ENCODE peak calls at places on chromosomes 1 and 21, in four cellular contexts. W is ovary; A is mammary epithelial cell; O is CD4-positive, alpha-beta memory T cell. P is an unnamed sample.

GRCh38 chr1:81237531-81238528 is 562.9 kb upstream of the ADGRL2 start:
- DNase-seq in W (no peak), A (peak), O (no peak), P (no peak)

GRCh38 chr1:32394890-32395415 is 712 bp upstream of the BSDC1 start:
- DNase-seq in W (no peak), O (no peak), A (no peak), P (no peak)

GRCh38 chr1:20250346-20250989 is 40.2 kb upstream of the VWA5B1 start:
- DNase-seq in A (no peak), W (no peak), O (no peak), P (peak)

GRCh38 chr1:41487729-41488598 is 3.5 kb upstream of the EDN2 start:
- DNase-seq in W (no peak), O (no peak), A (no peak), P (no peak)

GRCh38 chr1:168688679-168689657 is 40.0 kb downstream of the DPT start:
- DNase-seq in A (no peak), O (no peak), W (no peak), P (no peak)

GRCh38 chr21:36807421-36808004 is 108.6 kb downstream of the SIM2 start:
- DNase-seq in A (no peak), W (no peak), O (no peak), P (no peak)

GRCh38 chr21:40752125-40752524 is 94.8 kb downstream of the DSCAM start:
- DNase-seq in A (no peak), W (no peak), O (no peak), P (no peak)

GRCh38 chr1:25343872-25344271 is 5.7 kb downstream of the TMEM50A start:
- DNase-seq in A (peak), W (no peak), O (no peak), P (no peak)

GRCh38 chr21:42220138-42220701 is 1.3 kb downstream of the ABCG1 start:
- DNase-seq in O (peak), A (peak), W (peak), P (peak)
- H3K4me3 ChIP-seq in O (peak), A (peak), W (peak), P (peak)

DNA sequence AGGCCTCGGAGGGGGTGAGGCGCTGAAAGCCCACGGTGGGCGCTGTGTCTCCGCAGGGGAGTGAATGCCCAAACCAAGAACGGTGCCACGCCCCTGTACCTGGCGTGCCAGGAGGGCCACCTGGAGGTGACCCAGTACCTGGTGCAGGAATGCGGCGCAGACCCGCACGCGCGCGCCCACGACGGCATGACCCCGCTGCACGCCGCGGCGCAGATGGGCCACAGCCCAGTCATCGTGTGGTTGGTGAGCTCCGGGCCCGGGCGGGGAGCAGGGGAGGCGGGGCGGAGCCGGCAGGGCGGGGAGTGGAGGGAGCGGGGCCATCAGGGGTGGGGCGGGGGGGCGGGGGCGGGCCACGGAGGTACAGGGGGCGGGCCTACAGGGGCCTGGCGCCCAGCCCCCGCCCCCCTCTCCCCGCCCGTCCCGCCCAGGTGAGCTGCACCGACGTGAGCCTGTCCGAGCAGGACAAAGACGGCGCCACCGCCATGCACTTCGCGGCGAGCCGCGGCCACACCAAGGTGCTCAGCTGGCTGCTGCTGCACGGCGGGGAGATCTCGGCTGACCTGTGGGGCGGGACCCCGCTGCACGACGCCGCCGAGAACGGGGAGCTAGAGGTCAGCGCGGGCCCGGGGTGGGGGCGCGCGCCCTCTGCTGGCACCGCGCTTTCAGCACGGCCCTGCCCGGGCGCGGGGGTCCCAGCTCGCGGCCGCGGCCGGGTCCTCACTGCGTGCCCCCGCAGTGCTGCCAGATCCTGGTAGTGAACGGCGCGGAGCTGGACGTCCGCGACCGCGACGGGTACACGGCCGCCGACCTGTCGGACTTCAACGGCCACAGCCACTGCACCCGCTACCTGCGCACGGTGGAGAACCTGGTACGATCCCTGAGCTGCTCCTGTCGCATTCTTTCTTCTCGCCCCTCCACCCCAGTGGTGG is 15.9 kb downstream of the ESPN start:
- DNase-seq in A (peak), W (no peak), O (peak), P (peak)
- H3K4me3 ChIP-seq in A (no peak), W (no peak), O (no peak), P (no peak)

DNA sequence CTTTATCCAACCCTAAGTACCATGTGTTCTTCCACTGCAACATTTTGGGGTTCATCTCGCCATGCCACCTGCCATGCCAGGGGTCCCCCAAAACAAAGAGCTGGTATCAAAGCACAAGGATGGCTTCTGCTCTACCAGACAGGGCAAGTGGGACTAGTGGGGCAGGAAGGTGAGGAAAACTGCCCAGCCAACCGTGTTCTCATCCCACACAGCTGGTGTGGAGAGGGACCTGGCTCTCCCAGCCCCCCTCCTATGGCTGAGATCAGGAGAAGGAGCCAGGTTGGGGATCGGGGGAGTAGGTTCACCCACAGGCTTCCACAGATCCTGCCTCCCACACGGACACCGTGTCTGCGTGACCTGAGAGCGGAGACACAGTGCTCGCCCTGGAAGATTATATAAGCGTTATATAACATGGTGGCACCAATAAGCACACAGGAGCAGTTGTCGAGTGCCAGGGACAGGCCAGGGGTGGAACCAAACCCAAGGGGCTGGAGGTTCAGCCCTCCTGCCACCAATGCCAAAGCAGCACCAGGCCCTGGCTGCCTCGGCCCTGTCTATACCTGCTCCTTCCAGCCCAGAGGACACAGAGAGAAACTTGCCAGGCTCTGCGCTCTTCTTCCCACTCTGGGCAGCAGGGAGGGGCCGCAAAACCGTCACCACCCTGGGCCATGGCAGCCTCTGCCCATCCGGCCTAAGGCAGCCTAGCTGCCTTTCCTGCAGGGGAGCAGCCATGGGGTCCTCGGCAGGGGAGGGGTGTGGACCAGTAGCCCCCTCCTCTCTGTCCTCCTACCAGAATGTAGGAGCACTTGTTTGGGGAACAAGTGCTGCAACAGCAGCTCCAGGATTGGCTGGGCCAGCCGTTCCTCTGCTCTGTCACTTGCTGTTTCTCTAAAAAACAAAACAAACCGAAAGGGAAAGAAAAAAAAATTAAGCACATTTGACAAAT is 43.5 kb downstream of the CD34 start:
- DNase-seq in O (peak), A (peak), W (peak), P (no peak)
- H3K4me3 ChIP-seq in O (peak), A (peak), W (peak), P (peak)

GRCh38 chr21:17911628-17912027 is 92.5 kb upstream of the C21orf91 start:
- DNase-seq in O (no peak), W (no peak), A (peak), P (no peak)

GRCh38 chr21:17921579-17922530 is 102.7 kb upstream of the C21orf91 start:
- DNase-seq in W (no peak), A (peak), O (no peak), P (no peak)

GRCh38 chr21:17915976-17916375 is 96.8 kb upstream of the C21orf91 start:
- DNase-seq in O (no peak), W (no peak), A (no peak), P (no peak)
- H3K4me3 ChIP-seq in O (no peak), W (no peak), A (no peak), P (no peak)

GRCh38 chr1:75171876-75172275 is 37.7 kb downstream of the LHX8 start:
- DNase-seq in O (no peak), A (no peak), W (no peak), P (no peak)

GRCh38 chr1:75172556-75172955 is 38.4 kb downstream of the LHX8 start:
- DNase-seq in O (no peak), A (no peak), W (no peak), P (no peak)

GRCh38 chr1:75170006-75170405 is 35.8 kb downstream of the LHX8 start:
- DNase-seq in A (no peak), O (no peak), W (no peak), P (no peak)

GRCh38 chr1:75174031-75174760 is 40.0 kb downstream of the LHX8 start:
- DNase-seq in W (no peak), A (no peak), O (no peak), P (no peak)

DNA sequence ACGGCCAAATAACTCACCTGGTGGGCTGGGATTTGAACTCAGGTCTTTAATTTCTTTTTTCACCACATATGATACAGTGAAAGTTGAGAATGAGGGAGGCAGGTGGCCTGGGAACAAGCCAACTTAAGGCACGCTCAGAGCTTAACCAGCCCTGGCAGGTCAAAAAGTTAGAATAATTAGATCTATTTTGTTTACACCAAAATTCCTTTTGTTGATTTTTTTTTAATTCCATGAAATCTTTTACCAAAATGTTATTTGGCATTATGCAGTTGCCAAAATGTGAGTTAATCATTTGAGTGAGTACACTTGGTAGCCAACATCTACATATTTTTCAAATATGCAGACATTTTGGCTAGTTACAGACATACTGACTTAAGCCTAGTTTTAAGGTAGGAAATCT is 36.8 kb downstream of the LHX8 start:
- DNase-seq in W (no peak), A (no peak), O (no peak), P (no peak)
- H3K4me3 ChIP-seq in W (no peak), A (no peak), O (no peak), P (no peak)

P was measured in GM06990.